ENCODE peak calls at places on chromosomes 13 and 19, in seven cellular contexts. Q is K562, V is IMR-90, M is A549, I is HCT116, R is H1, J is HepG2. T is an unnamed sample.
A peak's percentile ranks its signal among the peaks of the same experiment; 100 is the strongest.

GRCh38 chr19:2577722-2578335 is 101.9 kb downstream of the GADD45B start:
- DNase-seq in Q (no peak), V (no peak), M (no peak), I (no peak), R (no peak), J (no peak), T (no peak)

GRCh38 chr19:47344425-47344824 is 4.7 kb upstream of the DHX34 start:
- DNase-seq in Q (no peak), V (no peak), M (no peak), I (no peak), R (no peak), J (no peak), T (no peak)

GRCh38 chr13:76148374-76148773 is 512.2 kb downstream of the LMO7 start:
- DNase-seq in Q (no peak), V (no peak), M (no peak), I (no peak), R (no peak), J (no peak), T (no peak)

GRCh38 chr19:15315101-15315500 is 17.2 kb downstream of the BRD4 start:
- DNase-seq in Q (no peak), V (no peak), M (no peak), I (no peak), R (no peak), J (no peak), T (no peak)

GRCh38 chr19:9323557-9323918 is 441 bp upstream of the ZNF559 start:
- DNase-seq in Q (peak; percentile 74), V (peak; percentile 75), M (peak; percentile 14), I (peak; percentile 6), R (no peak), J (peak; percentile 81), T (peak; percentile 66)

GRCh38 chr19:3606690-3607289 is at the start of gene TBXA2R:
- DNase-seq in Q (peak; percentile 91), V (peak; percentile 43), M (peak; percentile 70), I (peak; percentile 19), R (no peak), J (no peak), T (peak; percentile 96)

GRCh38 chr13:51451467-51452390 is 1.1 kb downstream of the INTS6 start:
- DNase-seq in Q (peak; percentile 71), V (peak; percentile 57), M (peak; percentile 41), I (peak; percentile 36), R (peak; percentile 29), J (peak; percentile 54), T (peak; percentile 81)

GRCh38 chr13:53920916-53921315 is 892.3 kb downstream of the OLFM4 start:
- DNase-seq in Q (no peak), V (no peak), M (no peak), I (no peak), R (no peak), J (no peak), T (no peak)

GRCh38 chr13:30551194-30551593 is 66.5 kb upstream of the USPL1 start:
- DNase-seq in Q (peak; percentile 14), V (peak; percentile 43), M (no peak), I (peak; percentile 26), R (no peak), J (peak; percentile 29), T (peak; percentile 21)

GRCh38 chr13:29369060-29369743 is 226.3 kb downstream of the SLC7A1 start:
- DNase-seq in Q (no peak), V (peak; percentile 34), M (no peak), I (peak; percentile 27), R (no peak), J (peak; percentile 44), T (peak; percentile 39)

GRCh38 chr19:39111593-39112199 is 13.9 kb upstream of the PAK4 start:
- DNase-seq in Q (peak; percentile 55), V (no peak), M (peak; percentile 84), I (no peak), R (no peak), J (no peak), T (peak; percentile 50)

GRCh38 chr19:5145521-5146511 is 176.9 kb downstream of the KDM4B start:
- DNase-seq in Q (no peak), V (no peak), M (no peak), I (no peak), R (no peak), J (no peak), T (no peak)
- TF ChIP-seq RAD21 in Q (no peak), V (no peak), M (no peak), I (no peak), R (no peak), J (no peak), T (no peak)

DNA sequence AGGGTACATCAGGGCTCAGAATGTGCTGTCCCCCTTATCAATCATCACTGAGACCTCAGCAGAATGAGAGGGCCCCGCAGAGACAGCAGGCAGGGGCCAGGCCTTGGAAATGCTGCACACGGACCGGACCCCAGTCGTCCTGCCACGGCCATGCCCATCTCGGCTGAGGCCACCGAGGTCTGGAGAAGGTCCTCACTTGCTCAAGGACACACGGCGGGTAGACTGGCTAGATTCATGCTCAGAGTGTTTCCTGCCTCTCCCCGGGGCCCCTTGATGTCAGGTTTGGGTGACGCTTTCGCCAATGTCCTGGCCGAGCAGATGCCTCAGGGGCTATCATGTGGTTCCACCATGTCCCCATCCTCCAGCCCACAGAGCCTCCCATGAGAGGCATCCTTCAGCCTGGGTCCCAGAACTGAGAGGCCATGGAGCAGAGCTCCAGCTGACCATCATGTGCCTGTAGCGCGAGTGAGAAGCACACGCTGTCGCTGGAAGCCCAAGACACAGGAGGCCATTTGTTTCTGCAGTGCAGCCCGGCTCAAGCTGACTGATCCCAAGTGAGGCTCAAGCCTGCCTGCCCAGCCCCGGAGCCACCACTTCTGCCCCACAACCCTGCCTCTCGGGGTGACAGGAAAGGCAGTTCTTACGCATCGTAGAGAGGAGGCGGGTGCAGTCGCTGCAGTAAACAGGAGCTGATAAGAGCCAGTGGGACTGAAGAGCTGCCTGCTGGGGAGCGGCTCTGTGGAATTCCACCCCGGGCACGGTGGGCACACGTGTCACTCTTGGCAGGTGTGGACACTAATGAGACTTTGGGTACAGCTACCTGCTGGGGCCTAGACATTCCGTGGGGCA is 53.9 kb upstream of the GAS6 start:
- DNase-seq in Q (no peak), V (no peak), M (no peak), I (no peak), R (no peak), J (no peak), T (no peak)
- TF ChIP-seq RAD21 in Q (no peak), V (no peak), M (no peak), I (no peak), R (no peak), J (no peak), T (no peak)

DNA sequence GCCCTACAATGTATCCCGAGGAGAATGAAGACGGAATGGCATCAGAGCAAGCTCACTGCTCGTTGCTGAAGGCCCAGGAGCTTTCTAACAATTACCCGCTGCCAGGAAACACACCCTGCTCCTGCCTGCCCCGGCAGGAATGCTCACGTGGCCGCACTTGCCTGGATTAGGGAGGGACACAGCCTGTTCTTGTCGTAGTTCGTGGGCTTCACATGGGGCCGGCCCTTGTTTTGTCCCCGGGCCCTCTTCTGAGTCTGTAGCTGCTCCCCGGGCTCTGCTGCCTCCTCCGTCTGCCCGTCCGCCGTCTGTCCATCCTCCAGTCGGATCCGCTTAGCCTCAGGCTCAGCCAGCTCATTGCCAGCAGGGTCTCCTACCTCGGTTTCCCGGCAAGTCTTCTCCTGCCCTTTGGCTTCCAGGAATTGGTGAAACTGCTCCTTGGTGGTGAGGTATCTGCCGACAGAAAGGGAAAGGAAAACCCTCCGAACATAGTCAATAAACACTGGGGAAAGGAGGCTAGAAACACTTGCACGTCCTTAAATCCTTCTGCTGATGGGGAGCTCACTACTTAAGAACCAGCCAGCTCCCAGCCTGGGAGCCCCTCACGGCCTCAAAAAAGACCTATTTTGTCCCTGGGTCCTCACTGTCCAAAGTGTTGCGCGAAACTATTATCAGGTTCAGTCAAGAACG is 934 bp downstream of the DUS3L start:
- DNase-seq in Q (no peak), V (no peak), M (no peak), I (no peak), R (no peak), J (no peak), T (no peak)
- TF ChIP-seq RAD21 in Q (no peak), V (no peak), M (no peak), I (no peak), R (no peak), J (no peak), T (no peak)

GRCh38 chr19:423691-424466 is 14.9 kb upstream of the C2CD4C start:
- DNase-seq in Q (no peak), V (no peak), M (no peak), I (no peak), R (no peak), J (no peak), T (no peak)

GRCh38 chr19:424546-424945 is 15.6 kb upstream of the C2CD4C start:
- DNase-seq in Q (no peak), V (no peak), M (no peak), I (no peak), R (no peak), J (no peak), T (no peak)

GRCh38 chr19:426725-427445 is 17.9 kb upstream of the C2CD4C start:
- DNase-seq in Q (no peak), V (no peak), M (no peak), I (no peak), R (no peak), J (no peak), T (peak; percentile 89)

GRCh38 chr19:422213-422916 is 13.4 kb upstream of the C2CD4C start:
- DNase-seq in Q (no peak), V (no peak), M (no peak), I (no peak), R (no peak), J (no peak), T (no peak)

DNA sequence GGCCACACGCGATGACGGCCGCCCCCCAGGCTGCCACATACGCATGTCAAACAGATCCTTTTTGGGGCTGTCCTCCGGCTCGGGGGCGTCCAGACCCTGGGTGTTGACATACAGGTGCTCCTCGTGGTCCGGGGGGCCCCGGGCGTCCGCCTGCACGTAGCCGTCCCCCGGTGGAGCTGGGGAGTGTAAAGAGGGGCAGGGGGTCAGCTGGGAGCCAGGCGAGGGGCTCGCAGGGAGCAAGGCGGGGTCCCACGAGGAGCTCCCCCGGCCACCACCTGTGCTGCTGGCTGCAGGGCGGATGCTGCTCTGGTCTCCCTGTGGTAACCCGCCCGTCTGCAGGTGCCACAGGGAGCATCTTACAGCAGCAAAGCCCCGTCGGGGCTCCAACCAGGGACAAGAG is 16.1 kb upstream of the C2CD4C start:
- DNase-seq in Q (no peak), V (no peak), M (no peak), I (no peak), R (no peak), J (no peak), T (no peak)
- TF ChIP-seq RAD21 in Q (no peak), V (no peak), M (no peak), I (no peak), R (no peak), J (no peak), T (no peak)

T was measured in SK-N-SH.